ENCODE peak calls at places on chromosomes 11 and 22, in six cellular contexts. F, Z, U, S, O and H are unnamed samples.

GRCh38 chr11:117941163-117941707 is 12.0 kb upstream of the TMPRSS13 start:
- DNase-seq in S (no peak), O (no peak), Z (no peak), U (no peak), F (no peak), H (no peak)

GRCh38 chr22:28424427-28425080 is 255.1 kb downstream of the TTC28 start:
- DNase-seq in U (no peak), O (no peak), Z (no peak), S (no peak), F (no peak), H (peak)

GRCh38 chr22:46638601-46639431 is 18.6 kb downstream of the GRAMD4 start:
- DNase-seq in S (no peak), Z (no peak), O (no peak), U (no peak), F (no peak), H (no peak)

GRCh38 chr11:95296621-95297025 is 65.6 kb upstream of the SESN3 start:
- DNase-seq in O (no peak), Z (no peak), F (no peak), S (no peak), U (no peak), H (no peak)

GRCh38 chr11:58674609-58675008 is 52.1 kb downstream of the CNTF start:
- DNase-seq in S (no peak), O (no peak), F (no peak), Z (no peak), U (no peak), H (no peak)

GRCh38 chr11:86182976-86183584 is 61.5 kb upstream of the EED start:
- DNase-seq in U (no peak), S (peak), Z (no peak), F (no peak), O (peak), H (no peak)

GRCh38 chr11:4482445-4482844 is at the start of gene OR52K1:
- DNase-seq in F (no peak), S (no peak), U (no peak), O (no peak), Z (no peak), H (no peak)

GRCh38 chr11:120342678-120343077 is 6.5 kb downstream of the ARHGEF12 start:
- DNase-seq in F (no peak), U (no peak), O (no peak), Z (no peak), S (no peak), H (no peak)

GRCh38 chr11:134098566-134099184 is 29.8 kb downstream of the JAM3 start:
- DNase-seq in S (no peak), O (no peak), F (no peak), U (no peak), Z (no peak), H (peak)

GRCh38 chr22:39718206-39718605 is 147.7 kb downstream of the CACNA1I start:
- DNase-seq in S (no peak), F (no peak), U (no peak), O (no peak), Z (no peak), H (no peak)

GRCh38 chr11:65316979-65317786 is 2.5 kb downstream of the CDC42EP2 start:
- DNase-seq in F (no peak), S (no peak), O (no peak), U (peak), Z (no peak), H (peak)

GRCh38 chr11:47415949-47416472 is 7.6 kb downstream of the SLC39A13 start:
- DNase-seq in Z (no peak), S (no peak), F (peak), O (no peak), U (peak), H (peak)

GRCh38 chr11:115931684-115932083 is 427.5 kb upstream of the CADM1 start:
- DNase-seq in U (no peak), O (no peak), F (no peak), S (no peak), Z (no peak), H (no peak)

GRCh38 chr11:34576331-34576730 is 44.6 kb upstream of the EHF start:
- DNase-seq in Z (no peak), S (no peak), U (no peak), O (no peak), F (no peak), H (no peak)

GRCh38 chr11:70153133-70153727 is 49.9 kb upstream of the FADD start:
- DNase-seq in S (no peak), U (no peak), O (no peak), Z (no peak), F (no peak), H (no peak)

GRCh38 chr11:35390737-35391682 is 28.3 kb downstream of the SLC1A2 start:
- DNase-seq in U (no peak), S (no peak), O (peak), Z (no peak), F (peak), H (no peak)

GRCh38 chr22:21690401-21690801 is 24.6 kb downstream of the PPIL2 start:
- DNase-seq in Z (no peak), O (peak), F (no peak), U (no peak), S (no peak), H (no peak)

GRCh38 chr11:45145421-45146071 is 893 bp upstream of the PRDM11 start:
- DNase-seq in S (no peak), U (peak), O (peak), F (no peak), Z (peak), H (peak)

GRCh38 chr22:49198705-49199084 is 629.0 kb downstream of the BRD1 start:
- DNase-seq in Z (peak), F (no peak), O (no peak), U (no peak), S (no peak), H (no peak)

GRCh38 chr11:46666516-46666915 is 33.9 kb downstream of the ARHGAP1 start:
- DNase-seq in O (no peak), U (peak), F (no peak), Z (no peak), S (no peak), H (no peak)

GRCh38 chr22:43831561-43832392 is 19.7 kb upstream of the EFCAB6 start:
- DNase-seq in U (peak), S (no peak), F (no peak), O (no peak), Z (no peak), H (no peak)

GRCh38 chr11:49995559-49995958 is 13.2 kb upstream of the OR4C12 start:
- DNase-seq in O (peak), F (no peak), U (peak), Z (no peak), S (no peak), H (no peak)

GRCh38 chr11:73314121-73314948 is 6.3 kb downstream of the ARHGEF17 start:
- DNase-seq in S (no peak), Z (no peak), O (no peak), F (no peak), U (no peak), H (no peak)

GRCh38 chr22:25780673-25781072 is 38.7 kb downstream of the MYO18B start:
- DNase-seq in F (no peak), U (no peak), Z (no peak), S (no peak), O (no peak), H (no peak)

GRCh38 chr11:123083623-123084029 is 21.7 kb upstream of the HSPA8 start:
- DNase-seq in Z (no peak), F (peak), S (peak), U (peak), O (peak), H (peak)

GRCh38 chr11:43359432-43359818 is 705 bp downstream of the TTC17 start:
- DNase-seq in O (peak), F (peak), S (no peak), U (no peak), Z (no peak), H (peak)

GRCh38 chr11:69801513-69802335 is 17.5 kb downstream of the FGF3 start:
- DNase-seq in S (peak), U (no peak), O (peak), Z (no peak), F (no peak), H (peak)